ENCODE peak calls at places on chromosomes 1 and 21, in seven cellular contexts. U is PC-3, T is caudate nucleus, X is neural crest cell, N is GM23248, L is GDM1, W is lung microvascular endothelial cell. B is an unnamed sample.

GRCh38 chr1:184036517-184036949 is 995 bp downstream of the COLGALT2 start:
- DNase-seq in U (no peak), T (no peak), X (peak), N (peak), L (no peak), W (no peak), B (peak)

GRCh38 chr1:109370712-109371270 is 26.9 kb downstream of the SORT1 start:
- DNase-seq in U (peak), T (no peak), X (no peak), N (peak), L (no peak), W (no peak), B (no peak)

GRCh38 chr1:36091698-36092097 is 3.0 kb downstream of the ADPRS start:
- DNase-seq in U (no peak), T (no peak), X (no peak), N (no peak), L (no peak), W (no peak), B (no peak)

GRCh38 chr1:222918746-222919477 is 104.1 kb downstream of the DISP1 start:
- DNase-seq in U (peak), T (no peak), X (no peak), N (peak), L (no peak), W (no peak), B (no peak)

GRCh38 chr21:34517491-34518245 is 5.7 kb upstream of the KCNE1 start:
- DNase-seq in U (peak), T (no peak), X (no peak), N (no peak), L (peak), W (peak), B (no peak)

GRCh38 chr1:4468386-4468785 is 186.0 kb upstream of the AJAP1 start:
- DNase-seq in U (no peak), T (no peak), X (no peak), N (no peak), L (no peak), W (no peak), B (no peak)

GRCh38 chr1:160951443-160952128 is 3.0 kb downstream of the ITLN2 start:
- DNase-seq in U (peak), T (no peak), X (peak), N (peak), L (peak), W (peak), B (peak)

GRCh38 chr1:224205438-224205840 is 22.4 kb downstream of the DEGS1 start:
- DNase-seq in U (peak), T (no peak), X (no peak), N (peak), L (peak), W (peak), B (no peak)

GRCh38 chr1:198627436-198628063 is 11.3 kb upstream of the PTPRC start:
- DNase-seq in U (no peak), T (no peak), X (no peak), N (no peak), L (no peak), W (no peak), B (no peak)

GRCh38 chr1:36088577-36089392 is at the start of gene ADPRS:
- DNase-seq in U (peak), T (peak), X (peak), N (peak), L (peak), W (peak), B (peak)

B was measured in Caco-2.